ENCODE peak calls at places on chromosome 9, in six cellular contexts. K is A673, D is fibroblast of lung, P is uterus, I is IMR-90, O is stomach. Z is an unnamed sample.

GRCh38 chr9:127144670-127145458 is 22.4 kb upstream of the ANGPTL2 start:
- DNase-seq in I (no peak), O (no peak), P (peak; percentile 85), K (no peak), D (no peak), Z (no peak)

GRCh38 chr9:20620658-20621552 is 1.4 kb downstream of the MLLT3 start:
- DNase-seq in P (peak; percentile 46), I (peak; percentile 53), K (no peak), O (peak; percentile 53), D (peak; percentile 45), Z (peak; percentile 22)

GRCh38 chr9:137705906-137706305 is 87.1 kb downstream of the EHMT1 start:
- DNase-seq in K (no peak), I (no peak), P (no peak), D (no peak), O (no peak), Z (no peak)

GRCh38 chr9:81771606-81772005 is 82.3 kb upstream of the TLE1 start:
- DNase-seq in K (no peak), D (peak; percentile 74), O (no peak), I (peak; percentile 78), P (no peak), Z (peak; percentile 74)

GRCh38 chr9:133238851-133239532 is 29.9 kb upstream of the OBP2B start:
- DNase-seq in O (peak; percentile 74), I (peak; percentile 19), D (peak; percentile 16), P (peak; percentile 43), K (peak; percentile 77), Z (peak; percentile 33)

GRCh38 chr9:124812401-124813016 is 35.6 kb downstream of the OLFML2A start:
- DNase-seq in I (peak; percentile 99), K (peak; percentile 73), D (peak; percentile 100), O (no peak), P (peak; percentile 95), Z (peak; percentile 100)

GRCh38 chr9:133727277-133727875 is 10.8 kb downstream of the SARDH start:
- DNase-seq in I (no peak), O (no peak), D (no peak), P (no peak), K (no peak), Z (no peak)

GRCh38 chr9:128163523-128164331 is 3.7 kb downstream of the BBLN start:
- DNase-seq in O (no peak), P (no peak), D (no peak), K (no peak), I (no peak), Z (no peak)

GRCh38 chr9:111272571-111272970 is 57.5 kb downstream of the OR2K2 start:
- DNase-seq in K (no peak), D (no peak), P (no peak), I (no peak), O (no peak), Z (no peak)

GRCh38 chr9:16267336-16268036 is 603.0 kb downstream of the BNC2 start:
- DNase-seq in K (no peak), O (peak; percentile 51), I (peak; percentile 57), D (peak; percentile 54), P (no peak), Z (peak; percentile 77)

GRCh38 chr9:128053560-128053959 is 13.6 kb downstream of the NAIF1 start:
- DNase-seq in P (no peak), O (no peak), K (no peak), I (no peak), D (no peak), Z (no peak)

GRCh38 chr9:2802494-2802921 is 41.4 kb downstream of the PUM3 start:
- DNase-seq in D (peak; percentile 33), I (peak; percentile 82), K (no peak), P (no peak), O (no peak), Z (no peak)

GRCh38 chr9:96453625-96454024 is 3.7 kb downstream of the HABP4 start:
- DNase-seq in K (peak; percentile 38), P (no peak), I (peak; percentile 47), O (no peak), D (peak; percentile 47), Z (peak; percentile 31)

GRCh38 chr9:31854187-31854586 is 530.3 kb upstream of the ACO1 start:
- DNase-seq in I (no peak), D (no peak), P (no peak), O (no peak), K (no peak), Z (no peak)

GRCh38 chr9:132556701-132557100 is 25.7 kb upstream of the BARHL1 start:
- DNase-seq in I (no peak), P (no peak), D (no peak), K (no peak), O (no peak), Z (no peak)

GRCh38 chr9:1337169-1337568 is 287.0 kb downstream of the DMRT2 start:
- DNase-seq in D (no peak), P (no peak), I (no peak), K (no peak), O (no peak), Z (no peak)

GRCh38 chr9:70255521-70255920 is 3.3 kb upstream of the SMC5 start:
- DNase-seq in K (no peak), I (peak; percentile 45), D (peak; percentile 62), O (no peak), P (no peak), Z (no peak)

GRCh38 chr9:129077236-129077635 is 3.7 kb upstream of the DOLPP1 start:
- DNase-seq in I (no peak), P (no peak), K (no peak), O (peak; percentile 64), D (no peak), Z (no peak)

GRCh38 chr9:22165144-22165543 is 156.0 kb upstream of the CDKN2B start:
- DNase-seq in P (no peak), I (peak; percentile 67), D (peak; percentile 60), K (no peak), O (no peak), Z (no peak)

GRCh38 chr9:68963416-68963815 is 50.5 kb downstream of the PRKACG start:
- DNase-seq in D (no peak), P (no peak), K (no peak), O (no peak), I (no peak), Z (no peak)

GRCh38 chr9:131500377-131500776 is 2.3 kb upstream of the POMT1 start:
- DNase-seq in O (no peak), D (no peak), P (no peak), K (no peak), I (no peak), Z (no peak)

GRCh38 chr9:131500939-131501541 is 1.7 kb upstream of the POMT1 start:
- DNase-seq in K (peak; percentile 22), I (peak; percentile 81), D (peak; percentile 67), P (no peak), O (no peak), Z (no peak)

GRCh38 chr9:131502781-131503625 is at the start of gene POMT1:
- DNase-seq in P (peak; percentile 81), O (peak; percentile 89), K (peak; percentile 93), I (peak; percentile 73), D (peak; percentile 72), Z (peak; percentile 58)

GRCh38 chr9:131503626-131504465 is 1.1 kb downstream of the POMT1 start:
- DNase-seq in I (peak; percentile 49), D (peak; percentile 27), P (no peak), K (peak; percentile 13), O (no peak), Z (no peak)

GRCh38 chr9:131505012-131505411 is 2.3 kb downstream of the POMT1 start:
- DNase-seq in K (no peak), O (no peak), I (no peak), P (no peak), D (no peak), Z (no peak)
- H3K27ac ChIP-seq in K (no peak overlapping the region), O (no peak overlapping the region), I (no peak overlapping the region), P (no peak overlapping the region), D (no peak overlapping the region), Z (no peak overlapping the region)

DNA sequence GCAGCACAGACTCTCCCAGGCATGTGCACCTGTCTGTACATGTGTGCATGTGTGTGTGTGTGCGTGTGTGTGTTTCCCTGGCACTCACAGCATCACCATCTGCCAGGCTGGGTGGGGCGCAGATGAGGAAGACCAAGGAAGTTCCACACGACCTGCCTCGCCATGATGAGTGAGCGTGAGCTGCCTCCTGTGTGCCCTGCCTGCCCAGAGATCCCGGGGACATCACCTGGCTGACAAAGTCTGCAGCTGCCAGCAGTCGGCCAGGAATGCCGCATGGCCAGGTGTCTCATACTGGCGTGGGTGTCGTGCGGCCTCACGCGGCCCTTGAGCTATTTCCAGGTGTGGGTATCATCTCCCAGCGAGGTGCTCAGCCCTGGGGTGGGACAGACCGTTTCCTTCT is 3.9 kb upstream of the GPSM1 start:
- DNase-seq in P (no peak), K (no peak), I (no peak), D (no peak), O (no peak), Z (no peak)
- TF ChIP-seq CTCF in P (no peak), K (no peak), I (no peak), D (no peak), O (no peak), Z (no peak)

DNA sequence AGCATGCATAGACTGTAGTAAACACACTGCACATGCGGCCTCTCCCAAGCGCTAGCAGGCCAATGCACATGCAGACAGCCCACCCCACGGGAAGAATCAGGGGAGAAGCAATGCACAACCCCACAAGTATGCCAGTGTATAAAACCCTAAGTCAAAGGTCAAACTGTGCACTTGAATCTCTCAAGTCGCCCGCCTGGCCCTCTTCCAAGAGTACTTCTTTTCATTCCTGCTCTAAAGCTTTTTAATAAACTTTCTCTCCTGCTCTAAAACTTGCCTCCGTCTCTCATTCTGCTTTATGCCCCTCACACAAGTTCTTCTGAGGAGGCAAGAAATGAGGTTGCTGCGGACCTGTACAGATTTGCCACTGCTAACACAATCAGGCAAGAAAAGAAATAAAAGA is 50.4 kb downstream of the PTPDC1 start:
- DNase-seq in I (no peak), K (no peak), D (no peak), P (peak; percentile 54), O (no peak), Z (no peak)
- H3K4me3 ChIP-seq in I (no peak overlapping the region), K (no peak overlapping the region), D (no peak overlapping the region), P (no peak overlapping the region), O (no peak overlapping the region), Z (no peak overlapping the region)

DNA sequence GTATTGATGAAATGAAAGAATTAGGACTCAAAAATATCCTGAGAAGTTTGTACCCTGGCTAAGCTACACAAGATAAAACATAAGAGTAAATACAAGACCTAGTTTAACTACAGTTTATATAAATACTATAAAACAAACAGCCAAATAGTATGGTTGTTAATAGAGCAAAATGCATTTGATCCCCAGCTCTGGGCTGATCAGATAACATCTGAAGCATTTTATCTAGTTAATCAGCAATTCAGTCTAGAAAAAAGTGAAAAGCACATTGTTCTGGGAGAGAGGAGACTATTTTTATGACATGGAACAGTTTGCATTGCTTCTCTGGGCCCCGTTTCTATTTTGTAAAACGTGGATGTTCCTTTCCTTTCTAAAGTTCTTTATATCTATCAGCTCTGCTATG is 139.6 kb upstream of the RORB start:
- DNase-seq in D (no peak), O (no peak), I (no peak), P (no peak), K (no peak), Z (no peak)
- H3K27ac ChIP-seq in D (no peak overlapping the region), O (no peak overlapping the region), I (no peak overlapping the region), P (no peak overlapping the region), K (no peak overlapping the region), Z (no peak overlapping the region)